ENCODE peak calls at places on chromosome 19, in seven cellular contexts. One of them, this sample, is unnamed.

GRCh38 chr19:57271280-57271679 is 9.0 kb upstream of the ZNF460 start:
- DNase-seq in K562: no peak
- DNase-seq in A549: no peak
- DNase-seq in IMR-90: no peak
- DNase-seq in GM12878: no peak
- DNase-seq in SK-N-SH: no peak
- DNase-seq in HepG2: no peak
- DNase-seq in this sample: no peak

GRCh38 chr19:56837492-56837891 is 3.0 kb downstream of the PEG3 start:
- DNase-seq in A549: no peak
- DNase-seq in K562: no peak
- DNase-seq in IMR-90: no peak
- DNase-seq in HepG2: peak
- DNase-seq in GM12878: no peak
- DNase-seq in SK-N-SH: peak
- DNase-seq in this sample: no peak

GRCh38 chr19:37855098-37855497 is 51.3 kb downstream of the WDR87 start:
- DNase-seq in GM12878: no peak
- DNase-seq in A549: no peak
- DNase-seq in IMR-90: peak
- DNase-seq in K562: no peak
- DNase-seq in HepG2: no peak
- DNase-seq in SK-N-SH: peak
- DNase-seq in this sample: no peak

GRCh38 chr19:55616395-55616875 is 7.9 kb downstream of the ZNF784 start:
- DNase-seq in IMR-90: no peak
- DNase-seq in K562: no peak
- DNase-seq in GM12878: no peak
- DNase-seq in HepG2: no peak
- DNase-seq in A549: no peak
- DNase-seq in SK-N-SH: no peak
- DNase-seq in this sample: no peak

GRCh38 chr19:34642241-34642640 is 34.7 kb downstream of the SCGB2B2 start:
- DNase-seq in A549: no peak
- DNase-seq in HepG2: no peak
- DNase-seq in K562: no peak
- DNase-seq in SK-N-SH: no peak
- DNase-seq in GM12878: no peak
- DNase-seq in IMR-90: no peak
- DNase-seq in this sample: no peak

GRCh38 chr19:47776568-47776967 is 1.9 kb upstream of the SELENOW start:
- DNase-seq in IMR-90: no peak
- DNase-seq in SK-N-SH: no peak
- DNase-seq in K562: no peak
- DNase-seq in HepG2: peak
- DNase-seq in A549: no peak
- DNase-seq in GM12878: no peak
- DNase-seq in this sample: no peak

GRCh38 chr19:51676566-51677083 is 16.5 kb upstream of the SPACA6 start:
- DNase-seq in K562: no peak
- DNase-seq in IMR-90: no peak
- DNase-seq in GM12878: no peak
- DNase-seq in A549: no peak
- DNase-seq in SK-N-SH: no peak
- DNase-seq in HepG2: no peak
- DNase-seq in this sample: no peak

GRCh38 chr19:9883231-9883758 is 48.2 kb downstream of the PIN1 start:
- DNase-seq in SK-N-SH: no peak
- DNase-seq in HepG2: no peak
- DNase-seq in IMR-90: no peak
- DNase-seq in A549: no peak
- DNase-seq in GM12878: no peak
- DNase-seq in K562: no peak
- DNase-seq in this sample: no peak

GRCh38 chr19:42467437-42467760 is 24.7 kb upstream of the CXCL17 start:
- DNase-seq in GM12878: no peak
- DNase-seq in SK-N-SH: no peak
- DNase-seq in K562: no peak
- DNase-seq in A549: no peak
- DNase-seq in IMR-90: no peak
- DNase-seq in HepG2: no peak
- DNase-seq in this sample: no peak

GRCh38 chr19:38228005-38228377 is 4.0 kb upstream of the DPF1 start:
- DNase-seq in HepG2: no peak
- DNase-seq in GM12878: no peak
- DNase-seq in A549: no peak
- DNase-seq in SK-N-SH: no peak
- DNase-seq in K562: no peak
- DNase-seq in IMR-90: no peak
- DNase-seq in this sample: no peak

GRCh38 chr19:58085348-58085875 is 12.6 kb downstream of the ZSCAN18 start:
- DNase-seq in GM12878: no peak
- DNase-seq in K562: no peak
- DNase-seq in SK-N-SH: peak
- DNase-seq in HepG2: no peak
- DNase-seq in A549: no peak
- DNase-seq in IMR-90: no peak
- DNase-seq in this sample: no peak

GRCh38 chr19:14416743-14417214 is 2.4 kb downstream of the DDX39A start:
- DNase-seq in A549: no peak
- DNase-seq in SK-N-SH: no peak
- DNase-seq in GM12878: no peak
- DNase-seq in HepG2: no peak
- DNase-seq in K562: no peak
- DNase-seq in IMR-90: no peak
- DNase-seq in this sample: no peak

DNA sequence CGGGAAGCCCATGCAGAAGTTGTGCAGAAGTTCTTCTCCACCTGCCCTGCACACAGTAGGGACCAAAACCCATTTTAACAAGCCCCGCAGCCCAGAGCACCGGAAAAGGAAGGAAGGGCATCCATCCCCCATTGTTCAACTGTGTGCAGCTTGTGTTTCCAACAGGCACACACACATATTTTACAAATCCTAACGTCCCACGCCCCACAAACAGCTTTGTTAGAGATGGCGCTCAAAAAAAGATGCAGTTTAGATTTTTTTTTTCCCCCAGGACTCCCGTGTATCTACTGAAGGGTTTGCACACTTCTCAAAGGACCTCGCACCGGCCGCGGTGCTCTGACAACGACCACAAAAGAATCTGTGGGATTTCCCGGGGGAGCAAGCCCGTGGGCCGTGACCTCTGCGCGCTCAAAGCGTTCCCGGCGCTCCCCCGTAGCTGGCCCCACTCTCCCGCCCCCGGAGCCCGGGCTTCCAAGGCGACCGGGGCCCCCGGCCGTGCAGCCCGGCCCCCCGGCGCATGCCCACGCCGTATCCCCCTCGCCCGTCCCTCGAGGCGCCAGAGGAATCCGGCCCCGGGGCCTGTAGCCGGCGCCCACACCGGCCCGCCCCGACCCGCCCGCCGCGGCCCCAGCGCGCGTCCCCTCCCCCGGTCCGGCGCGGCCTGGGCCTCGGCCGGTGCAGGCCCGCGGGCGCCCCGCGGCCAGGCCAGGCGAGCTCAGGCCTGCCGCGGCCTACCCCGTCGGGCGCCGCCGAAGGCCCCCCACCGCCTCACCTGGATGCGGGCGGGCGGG is 523 bp downstream of the ELAVL1 start:
- DNase-seq in A549: no peak
- DNase-seq in HepG2: no peak
- DNase-seq in SK-N-SH: peak
- DNase-seq in IMR-90: peak
- DNase-seq in GM12878: no peak
- DNase-seq in K562: peak
- DNase-seq in this sample: no peak
- TF ChIP-seq RFX5 in A549: no peak
- TF ChIP-seq RFX5 in HepG2: no peak
- TF ChIP-seq RFX5 in SK-N-SH: no peak
- TF ChIP-seq RFX5 in IMR-90: no peak
- TF ChIP-seq RFX5 in GM12878: no peak
- TF ChIP-seq RFX5 in K562: no peak
- TF ChIP-seq RFX5 in this sample: no peak

GRCh38 chr19:18205180-18205915 is 1.5 kb upstream of the RAB3A start:
- DNase-seq in K562: peak
- DNase-seq in HepG2: no peak
- DNase-seq in GM12878: no peak
- DNase-seq in SK-N-SH: peak
- DNase-seq in A549: no peak
- DNase-seq in IMR-90: peak
- DNase-seq in this sample: peak
- TF ChIP-seq RFX5 in K562: no peak
- TF ChIP-seq RFX5 in HepG2: no peak
- TF ChIP-seq RFX5 in GM12878: no peak
- TF ChIP-seq RFX5 in SK-N-SH: no peak
- TF ChIP-seq RFX5 in A549: no peak
- TF ChIP-seq RFX5 in IMR-90: no peak
- TF ChIP-seq RFX5 in this sample: no peak

GRCh38 chr19:17398902-17399527 is 5.0 kb upstream of the CCDC194 start:
- DNase-seq in HepG2: no peak
- DNase-seq in SK-N-SH: peak
- DNase-seq in IMR-90: no peak
- DNase-seq in K562: peak
- DNase-seq in GM12878: no peak
- DNase-seq in A549: no peak
- DNase-seq in this sample: no peak

GRCh38 chr19:17404621-17405249 is 695 bp downstream of the BST2 start:
- DNase-seq in K562: peak
- DNase-seq in SK-N-SH: peak
- DNase-seq in HepG2: no peak
- DNase-seq in A549: no peak
- DNase-seq in GM12878: no peak
- DNase-seq in IMR-90: no peak
- DNase-seq in this sample: no peak

GRCh38 chr19:17404015-17404414 is 1.4 kb downstream of the BST2 start:
- DNase-seq in SK-N-SH: no peak
- DNase-seq in A549: no peak
- DNase-seq in GM12878: no peak
- DNase-seq in K562: peak
- DNase-seq in IMR-90: no peak
- DNase-seq in HepG2: no peak
- DNase-seq in this sample: no peak

GRCh38 chr19:17402982-17403855 is 2.2 kb downstream of the BST2 start:
- DNase-seq in K562: peak
- DNase-seq in HepG2: no peak
- DNase-seq in IMR-90: no peak
- DNase-seq in SK-N-SH: peak
- DNase-seq in GM12878: no peak
- DNase-seq in A549: peak
- DNase-seq in this sample: peak

DNA sequence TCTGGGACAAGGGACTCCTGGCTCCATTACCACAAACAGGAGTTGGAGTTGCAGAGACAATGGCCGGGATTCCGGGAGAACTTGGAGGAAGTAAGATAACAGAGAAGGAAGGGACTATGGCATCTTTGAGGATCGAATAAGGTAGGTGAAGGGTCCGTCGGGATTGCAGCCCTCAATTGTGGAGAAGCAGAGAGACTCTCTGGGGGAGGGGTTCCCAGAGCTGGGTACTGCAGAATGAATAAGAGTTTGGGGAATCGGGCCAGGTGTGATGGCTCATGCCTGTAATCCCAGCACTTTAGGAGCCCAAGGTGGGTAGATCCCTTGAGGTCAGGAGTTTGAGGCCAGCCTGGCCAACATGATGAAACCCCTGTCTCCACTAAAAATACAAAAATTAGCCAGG is 3.8 kb downstream of the BST2 start:
- DNase-seq in SK-N-SH: no peak
- DNase-seq in HepG2: no peak
- DNase-seq in IMR-90: no peak
- DNase-seq in K562: no peak
- DNase-seq in GM12878: no peak
- DNase-seq in A549: no peak
- DNase-seq in this sample: no peak
- TF ChIP-seq RFX5 in SK-N-SH: no peak
- TF ChIP-seq RFX5 in HepG2: no peak
- TF ChIP-seq RFX5 in IMR-90: no peak
- TF ChIP-seq RFX5 in K562: no peak
- TF ChIP-seq RFX5 in GM12878: no peak
- TF ChIP-seq RFX5 in A549: no peak
- TF ChIP-seq RFX5 in this sample: no peak

GRCh38 chr19:46515879-46516350 is 20.2 kb upstream of the PNMA8B start:
- DNase-seq in A549: peak
- DNase-seq in IMR-90: peak
- DNase-seq in GM12878: no peak
- DNase-seq in HepG2: peak
- DNase-seq in K562: peak
- DNase-seq in SK-N-SH: peak
- DNase-seq in this sample: no peak
- TF ChIP-seq RFX5 in A549: no peak
- TF ChIP-seq RFX5 in IMR-90: no peak
- TF ChIP-seq RFX5 in GM12878: no peak
- TF ChIP-seq RFX5 in HepG2: no peak
- TF ChIP-seq RFX5 in K562: no peak
- TF ChIP-seq RFX5 in SK-N-SH: no peak
- TF ChIP-seq RFX5 in this sample: no peak

This sample was measured in H1.